ENCODE peak calls at places on chromosomes 13 and 19, in six cellular contexts. Y is fibroblast of mammary gland, P is OCI-LY7, A is lower lobe of right lung, Q is mesothelial cell of epicardium, C is keratinocyte. Z is an unnamed sample.
A peak's percentile ranks its signal among the peaks of the same experiment; 100 is the strongest.

GRCh38 chr13:42559057-42559456 is 14.9 kb upstream of the TNFSF11 start:
- DNase-seq in Y (no peak), P (no peak), A (no peak), Q (no peak), C (no peak), Z (no peak)

GRCh38 chr19:18112989-18113478 is 15.5 kb downstream of the MAST3 start:
- DNase-seq in Y (peak; percentile 77), P (peak; percentile 81), A (peak; percentile 89), Q (peak; percentile 67), C (no peak), Z (peak; percentile 84)

GRCh38 chr19:4547303-4548237 is 7.7 kb upstream of the LRG1 start:
- DNase-seq in Y (no peak), P (peak; percentile 28), A (peak; percentile 77), Q (no peak), C (no peak), Z (no peak)

GRCh38 chr19:36032251-36033104 is at the start of gene CLIP3:
- DNase-seq in Y (peak; percentile 51), P (no peak), A (no peak), Q (peak; percentile 67), C (no peak), Z (no peak)

GRCh38 chr13:47064381-47064780 is 167.5 kb upstream of the HTR2A start:
- DNase-seq in Y (no peak), P (no peak), A (no peak), Q (no peak), C (no peak), Z (no peak)

GRCh38 chr19:6161271-6161850 is 25.9 kb downstream of the ACSBG2 start:
- DNase-seq in Y (peak; percentile 6), P (peak; percentile 98), A (peak; percentile 68), Q (no peak), C (no peak), Z (peak; percentile 60)

GRCh38 chr13:30169442-30169841 is 137.9 kb downstream of the KATNAL1 start:
- DNase-seq in Y (no peak), P (no peak), A (no peak), Q (no peak), C (no peak), Z (no peak)

GRCh38 chr19:29320076-29320475 is 107.1 kb upstream of the UQCRFS1 start:
- DNase-seq in Y (no peak), P (no peak), A (no peak), Q (no peak), C (no peak), Z (no peak)

GRCh38 chr19:5644051-5644450 is 21.2 kb downstream of the SAFB start:
- DNase-seq in Y (peak; percentile 36), P (no peak), A (no peak), Q (no peak), C (no peak), Z (no peak)

GRCh38 chr19:42412661-42413076 is 14.5 kb downstream of the LIPE start:
- DNase-seq in Y (no peak), P (no peak), A (no peak), Q (no peak), C (no peak), Z (no peak)

GRCh38 chr13:105441406-105441805 is 1094.1 kb downstream of the EFNB2 start:
- DNase-seq in Y (no peak), P (no peak), A (no peak), Q (no peak), C (no peak), Z (no peak)

GRCh38 chr19:54684537-54684936 is 21.8 kb downstream of the LILRB4 start:
- DNase-seq in Y (peak; percentile 2), P (peak; percentile 27), A (no peak), Q (no peak), C (no peak), Z (no peak)

GRCh38 chr13:21733475-21734311 is 62.8 kb downstream of the FGF9 start:
- DNase-seq in Y (no peak), P (no peak), A (no peak), Q (no peak), C (peak; percentile 13), Z (no peak)

GRCh38 chr19:29505034-29505824 is 20.6 kb upstream of the VSTM2B start:
- DNase-seq in Y (no peak), P (no peak), A (peak; percentile 16), Q (no peak), C (no peak), Z (no peak)

GRCh38 chr13:114119196-114119595 is 13.2 kb downstream of the RASA3 start:
- DNase-seq in Y (peak; percentile 84), P (no peak), A (peak; percentile 51), Q (no peak), C (no peak), Z (no peak)

GRCh38 chr19:14375582-14376291 is 5.5 kb upstream of the ADGRE5 start:
- DNase-seq in Y (no peak), P (peak; percentile 51), A (no peak), Q (no peak), C (no peak), Z (no peak)

GRCh38 chr19:47330466-47330869 is 1.5 kb upstream of the C5AR2 start:
- DNase-seq in Y (no peak), P (no peak), A (no peak), Q (no peak), C (no peak), Z (no peak)

GRCh38 chr19:12788025-12788681 is 3.1 kb upstream of the JUNB start:
- DNase-seq in Y (no peak), P (no peak), A (no peak), Q (no peak), C (no peak), Z (no peak)

GRCh38 chr13:113273856-113274590 is 23.0 kb upstream of the LAMP1 start:
- DNase-seq in Y (peak; percentile 81), P (no peak), A (peak; percentile 71), Q (no peak), C (no peak), Z (no peak)

GRCh38 chr13:30418075-30418715 is 4.1 kb upstream of the UBE2L5 start:
- DNase-seq in Y (no peak), P (no peak), A (no peak), Q (no peak), C (no peak), Z (no peak)

GRCh38 chr19:13920940-13921744 is 15.1 kb downstream of the CC2D1A start:
- DNase-seq in Y (peak; percentile 64), P (peak; percentile 85), A (no peak), Q (no peak), C (no peak), Z (no peak)

GRCh38 chr13:30819136-30819875 is 84.0 kb downstream of the ALOX5AP start:
- DNase-seq in Y (no peak), P (no peak), A (no peak), Q (no peak), C (no peak), Z (no peak)

GRCh38 chr13:60646600-60646999 is 249.6 kb downstream of the TDRD3 start:
- DNase-seq in Y (no peak), P (no peak), A (no peak), Q (no peak), C (no peak), Z (no peak)

GRCh38 chr19:7799640-7800355 is 30.2 kb upstream of the EVI5L start:
- DNase-seq in Y (peak; percentile 75), P (peak; percentile 76), A (peak; percentile 83), Q (peak; percentile 40), C (no peak), Z (peak; percentile 70)
- TF ChIP-seq CTCF in Y (peak; percentile 49), P (peak; percentile 85), A (peak; percentile 55), Q (peak; percentile 71), C (peak; percentile 61), Z (peak; percentile 86)

GRCh38 chr19:40214936-40215335 is 3.2 kb downstream of the TTC9B start:
- DNase-seq in Y (no peak), P (no peak), A (no peak), Q (no peak), C (no peak), Z (no peak)

GRCh38 chr19:40216013-40216776 is 2.0 kb downstream of the TTC9B start:
- DNase-seq in Y (no peak), P (no peak), A (no peak), Q (no peak), C (no peak), Z (no peak)

GRCh38 chr19:40216777-40217026 is 1.5 kb downstream of the TTC9B start:
- DNase-seq in Y (no peak), P (no peak), A (no peak), Q (no peak), C (no peak), Z (no peak)

GRCh38 chr19:40217921-40218890 is at the start of gene TTC9B:
- DNase-seq in Y (no peak), P (no peak), A (no peak), Q (no peak), C (no peak), Z (no peak)

GRCh38 chr19:40217027-40217810 is 965 bp downstream of the TTC9B start:
- DNase-seq in Y (no peak), P (peak; percentile 28), A (peak; percentile 73), Q (no peak), C (no peak), Z (no peak)
- TF ChIP-seq CTCF in Y (peak; percentile 25), P (peak; percentile 71), A (peak; percentile 34), Q (no peak), C (peak; percentile 34), Z (peak; percentile 27)

GRCh38 chr19:2199215-2199614 is 35.5 kb downstream of the DOT1L start:
- DNase-seq in Y (no peak), P (no peak), A (no peak), Q (no peak), C (no peak), Z (no peak)
- TF ChIP-seq CTCF in Y (no peak), P (peak; percentile 51), A (no peak), Q (peak; percentile 20), C (no peak), Z (peak; percentile 31)

DNA sequence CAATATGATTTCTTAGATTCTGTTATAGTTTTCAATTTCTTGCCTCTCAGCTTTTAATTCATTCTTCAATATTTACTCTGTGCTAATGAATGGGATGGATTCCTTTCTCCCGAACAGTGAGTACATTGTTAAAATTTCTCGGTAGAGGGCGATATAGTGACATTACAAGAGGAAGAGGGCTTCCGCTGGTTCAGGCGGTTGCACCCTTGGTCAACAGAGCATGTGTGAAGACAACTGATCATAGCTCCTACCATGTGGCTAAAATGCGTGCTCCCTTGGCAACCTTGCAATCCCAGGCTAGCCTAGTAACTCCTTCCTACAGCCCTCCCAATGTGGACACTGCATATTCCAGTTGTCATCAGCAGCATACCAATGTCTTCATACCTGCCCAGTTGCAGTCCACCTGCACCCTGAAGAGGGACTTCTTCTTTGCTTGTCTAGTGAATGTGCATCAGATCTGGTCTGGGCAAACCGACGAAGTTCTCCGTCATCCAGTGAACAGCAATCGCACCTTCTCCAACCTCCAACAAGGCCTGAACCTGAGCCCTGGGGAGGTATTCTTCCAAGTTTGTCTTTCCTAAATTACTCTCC is 653.0 kb upstream of the GPC6 start:
- DNase-seq in Y (peak; percentile 17), P (no peak), A (no peak), Q (no peak), C (no peak), Z (no peak)
- TF ChIP-seq CTCF in Y (peak; percentile 17), P (no peak), A (no peak), Q (no peak), C (no peak), Z (no peak)

GRCh38 chr13:45718063-45718462 is 15.9 kb downstream of the CBY2 start:
- DNase-seq in Y (peak; percentile 41), P (peak; percentile 7), A (no peak), Q (no peak), C (no peak), Z (no peak)
- TF ChIP-seq CTCF in Y (peak; percentile 70), P (peak; percentile 68), A (peak; percentile 45), Q (peak; percentile 39), C (peak; percentile 71), Z (peak; percentile 54)

Z was measured in CD14-positive monocyte.